ENCODE peak calls at places on chromosomes 7 and 10, in nine cellular contexts. Q, S, K, J, H, L, U, F and B are unnamed samples.

GRCh38 chr7:137642467-137642866 is 204.3 kb downstream of the DGKI start:
- DNase-seq in Q (no peak), S (no peak), K (peak; percentile 13), J (peak; percentile 79), H (no peak), L (no peak), U (no peak), F (peak; percentile 85), B (no peak)

GRCh38 chr10:114389429-114389828 is 14.9 kb downstream of the AFAP1L2 start:
- DNase-seq in Q (no peak), S (no peak), K (peak; percentile 53), J (no peak), H (no peak), L (no peak), U (no peak), F (peak; percentile 55), B (peak; percentile 67)

GRCh38 chr10:122121059-122121458 is 132.1 kb downstream of the TACC2 start:
- DNase-seq in Q (no peak), S (no peak), K (no peak), J (no peak), H (no peak), L (no peak), U (no peak), F (no peak), B (no peak)

GRCh38 chr7:157464971-157465481 is 128.2 kb downstream of the DNAJB6 start:
- DNase-seq in Q (no peak), S (no peak), K (no peak), J (no peak), H (no peak), L (peak; percentile 52), U (no peak), F (no peak), B (no peak)

GRCh38 chr10:75191821-75192568 is 18.6 kb upstream of the VDAC2 start:
- DNase-seq in Q (peak; percentile 78), S (no peak), K (no peak), J (peak; percentile 54), H (no peak), L (no peak), U (no peak), F (peak; percentile 92), B (peak; percentile 89)

GRCh38 chr10:109616356-109616755 is 307.0 kb downstream of the XPNPEP1 start:
- DNase-seq in Q (no peak), S (no peak), K (no peak), J (no peak), H (no peak), L (no peak), U (no peak), F (no peak), B (no peak)

GRCh38 chr10:83991986-83992753 is 147.1 kb upstream of the GHITM start:
- DNase-seq in Q (no peak), S (no peak), K (peak; percentile 25), J (no peak), H (no peak), L (no peak), U (peak; percentile 2), F (no peak), B (no peak)

GRCh38 chr10:24872049-24872789 is 80.2 kb downstream of the PRTFDC1 start:
- DNase-seq in Q (no peak), S (no peak), K (no peak), J (no peak), H (peak; percentile 51), L (no peak), U (no peak), F (peak; percentile 22), B (no peak)

GRCh38 chr7:68724965-68725364 is 873.3 kb upstream of the AUTS2 start:
- DNase-seq in Q (no peak), S (no peak), K (no peak), J (no peak), H (no peak), L (no peak), U (no peak), F (no peak), B (no peak)

GRCh38 chr10:34667177-34667576 is 147.9 kb downstream of the PARD3 start:
- DNase-seq in Q (no peak), S (no peak), K (no peak), J (no peak), H (no peak), L (no peak), U (no peak), F (no peak), B (no peak)

GRCh38 chr10:128102480-128103228 is 23.6 kb downstream of the MKI67 start:
- DNase-seq in Q (no peak), S (no peak), K (no peak), J (no peak), H (no peak), L (no peak), U (no peak), F (no peak), B (no peak)

GRCh38 chr7:48426966-48427555 is 255.8 kb downstream of the ABCA13 start:
- DNase-seq in Q (no peak), S (no peak), K (peak; percentile 36), J (no peak), H (no peak), L (no peak), U (no peak), F (peak; percentile 39), B (peak; percentile 56)

GRCh38 chr10:72306215-72306760 is 32.6 kb downstream of the DDIT4 start:
- DNase-seq in Q (no peak), S (no peak), K (no peak), J (no peak), H (no peak), L (no peak), U (no peak), F (no peak), B (no peak)

GRCh38 chr10:101941871-101942270 is 98.3 kb upstream of the KCNIP2 start:
- DNase-seq in Q (no peak), S (no peak), K (no peak), J (no peak), H (no peak), L (no peak), U (no peak), F (peak; percentile 8), B (peak; percentile 41)

GRCh38 chr7:113730309-113730955 is 188.4 kb downstream of the PPP1R3A start:
- DNase-seq in Q (no peak), S (no peak), K (peak; percentile 20), J (no peak), H (no peak), L (no peak), U (no peak), F (no peak), B (peak; percentile 66)

GRCh38 chr10:30284860-30285594 is 64.1 kb downstream of the MTPAP start:
- DNase-seq in Q (no peak), S (no peak), K (no peak), J (no peak), H (no peak), L (no peak), U (no peak), F (peak; percentile 7), B (peak; percentile 7)